ENCODE peak calls at places on chromosomes 12 and 14, in ten cellular contexts. E is uterus, P is lower leg skin, X is stomach, O is K562, D is A549, L is GM12891, B is HCT116, Q is endothelial cell of umbilical vein, M is IMR-90. T is an unnamed sample.

GRCh38 chr14:103692871-103693270 is 22.4 kb downstream of the XRCC3 start:
- DNase-seq in X (no peak), Q (no peak), D (no peak), B (no peak), L (no peak), P (no peak), M (no peak), O (no peak), E (peak), T (no peak)

GRCh38 chr12:98754095-98754494 is 109.0 kb downstream of the APAF1 start:
- DNase-seq in M (peak), D (peak), L (peak), B (no peak), X (no peak), P (no peak), Q (no peak), E (no peak), O (peak), T (peak)

GRCh38 chr14:101755591-101756324 is 5.8 kb upstream of the PPP2R5C start:
- DNase-seq in O (no peak), Q (no peak), X (no peak), L (no peak), B (no peak), E (no peak), D (no peak), M (no peak), P (peak), T (no peak)

GRCh38 chr12:42921741-42922511 is 332.4 kb upstream of the PRICKLE1 start:
- DNase-seq in L (no peak), P (no peak), D (no peak), M (peak), E (no peak), B (no peak), Q (peak), X (no peak), O (no peak), T (no peak)

GRCh38 chr12:109461049-109461845 is 15.9 kb downstream of the KCTD10 start:
- DNase-seq in L (no peak), O (peak), M (peak), Q (peak), B (no peak), X (no peak), D (no peak), P (no peak), E (no peak), T (peak)

GRCh38 chr12:53757095-53757770 is 5.5 kb upstream of the CISTR start:
- DNase-seq in P (peak), L (peak), M (peak), D (peak), E (peak), Q (peak), O (peak), B (peak), X (peak), T (peak)

GRCh38 chr14:101600336-101600890 is 39.1 kb downstream of the DIO3 start:
- DNase-seq in D (no peak), M (no peak), E (no peak), X (no peak), P (no peak), O (no peak), B (no peak), Q (no peak), L (no peak), T (no peak)

GRCh38 chr14:81990312-81990761 is 456.7 kb upstream of the SEL1L start:
- DNase-seq in P (peak), M (peak), E (peak), X (peak), L (peak), O (peak), Q (peak), D (peak), B (peak), T (no peak)

GRCh38 chr12:94994312-94994711 is 9.2 kb downstream of the NDUFA12 start:
- DNase-seq in D (peak), Q (no peak), M (peak), B (peak), O (no peak), L (no peak), P (no peak), E (no peak), X (no peak), T (peak)

GRCh38 chr12:45730842-45731336 is 1.4 kb downstream of the ARID2 start:
- DNase-seq in X (no peak), M (peak), O (no peak), P (no peak), L (no peak), B (no peak), E (no peak), D (no peak), Q (peak), T (no peak)

GRCh38 chr12:121217066-121217465 is 7.1 kb downstream of the P2RX4 start:
- DNase-seq in O (peak), E (no peak), D (no peak), L (no peak), P (no peak), B (no peak), X (no peak), M (no peak), Q (no peak), T (no peak)

GRCh38 chr14:105093426-105094192 is 28.4 kb upstream of the GPR132 start:
- DNase-seq in P (no peak), Q (peak), O (peak), B (peak), E (peak), D (peak), M (peak), X (peak), L (peak), T (peak)

GRCh38 chr14:57749267-57749666 is 116.6 kb downstream of the SLC35F4 start:
- DNase-seq in L (no peak), B (no peak), Q (no peak), D (no peak), P (no peak), O (no peak), X (no peak), M (no peak), E (no peak), T (no peak)

GRCh38 chr12:131860472-131861260 is 32.5 kb downstream of the MMP17 start:
- DNase-seq in D (peak), X (peak), B (peak), E (no peak), P (peak), Q (peak), M (peak), O (peak), L (no peak), T (peak)

GRCh38 chr12:100574262-100575074 is 984 bp downstream of the GAS2L3 start:
- DNase-seq in B (no peak), D (peak), O (no peak), P (no peak), L (no peak), M (no peak), E (no peak), Q (no peak), X (no peak), T (no peak)

GRCh38 chr12:121697093-121697698 is 15.4 kb upstream of the TMEM120B start:
- DNase-seq in B (peak), E (no peak), X (no peak), M (peak), O (peak), D (peak), P (no peak), Q (peak), L (peak), T (no peak)

GRCh38 chr12:106634206-106634605 is 51.4 kb downstream of the RFX4 start:
- DNase-seq in P (no peak), D (no peak), B (no peak), X (no peak), M (no peak), O (no peak), E (no peak), L (no peak), Q (no peak), T (no peak)

GRCh38 chr12:29164477-29165163 is 15.5 kb downstream of the FAR2 start:
- DNase-seq in X (no peak), L (peak), E (no peak), M (peak), P (no peak), B (no peak), O (peak), D (no peak), Q (peak), T (peak)

GRCh38 chr12:71216725-71217579 is 59.2 kb upstream of the TSPAN8 start:
- DNase-seq in B (peak), O (peak), D (peak), L (no peak), P (peak), X (peak), M (peak), E (no peak), Q (peak), T (no peak)

GRCh38 chr12:95739561-95740313 is 50.8 kb downstream of the NTN4 start:
- DNase-seq in O (no peak), P (peak), B (no peak), L (no peak), D (no peak), M (no peak), Q (no peak), E (peak), X (no peak), T (no peak)

GRCh38 chr12:45231515-45232145 is 15.7 kb downstream of the ANO6 start:
- DNase-seq in M (peak), O (no peak), P (no peak), L (no peak), X (no peak), D (no peak), Q (peak), B (no peak), E (no peak), T (no peak)

GRCh38 chr12:122860052-122860853 is 25.0 kb downstream of the HIP1R start:
- DNase-seq in D (peak), Q (peak), O (peak), L (peak), E (peak), X (peak), M (peak), P (peak), B (peak), T (peak)

GRCh38 chr14:77000340-77001235 is 27.9 kb downstream of the IRF2BPL start:
- DNase-seq in E (no peak), M (peak), L (no peak), P (no peak), D (no peak), X (peak), O (no peak), B (no peak), Q (peak), T (no peak)

GRCh38 chr12:113170457-113170856 is 14.8 kb downstream of the DDX54 start:
- DNase-seq in X (no peak), P (no peak), B (no peak), M (no peak), D (no peak), Q (no peak), O (no peak), E (no peak), L (no peak), T (no peak)

GRCh38 chr14:79605863-79606262 is 605.4 kb downstream of the DIO2 start:
- DNase-seq in P (no peak), X (no peak), E (no peak), M (no peak), L (no peak), O (no peak), Q (no peak), B (no peak), D (no peak), T (no peak)

GRCh38 chr14:52360831-52361230 is 46.7 kb downstream of the PTGER2 start:
- DNase-seq in D (no peak), P (no peak), E (no peak), L (no peak), O (no peak), M (no peak), X (peak), Q (no peak), B (no peak), T (no peak)

GRCh38 chr12:46983959-46984833 is 95.2 kb upstream of the PCED1B start:
- DNase-seq in E (no peak), L (peak), P (no peak), M (peak), O (peak), Q (peak), X (no peak), D (peak), B (peak), T (peak)

GRCh38 chr12:56260921-56261320 is 2.7 kb upstream of the ANKRD52 start:
- DNase-seq in M (no peak), L (no peak), P (no peak), O (no peak), E (no peak), X (no peak), D (no peak), B (no peak), Q (no peak), T (no peak)

GRCh38 chr12:51845451-51845850 is 3.1 kb downstream of the FIGNL2 start:
- DNase-seq in O (no peak), P (no peak), B (no peak), D (no peak), Q (no peak), M (no peak), E (no peak), X (no peak), L (no peak), T (no peak)

GRCh38 chr12:114936148-114937099 is 252.4 kb upstream of the TBX3 start:
- DNase-seq in X (no peak), O (no peak), B (no peak), D (no peak), Q (no peak), L (no peak), P (no peak), E (no peak), M (peak), T (peak)

GRCh38 chr12:110165540-110166159 is 41.5 kb downstream of the IFT81 start:
- DNase-seq in D (no peak), X (no peak), O (no peak), P (no peak), L (peak), Q (no peak), M (no peak), B (no peak), E (no peak), T (no peak)

GRCh38 chr14:70754989-70755388 is 54.3 kb downstream of the MAP3K9 start:
- DNase-seq in D (no peak), P (no peak), B (peak), X (peak), L (no peak), O (no peak), M (no peak), Q (no peak), E (no peak), T (peak)

GRCh38 chr12:130862161-130862560 is 9.7 kb upstream of the RAN start:
- DNase-seq in L (no peak), D (no peak), O (no peak), P (no peak), E (no peak), Q (no peak), X (no peak), M (no peak), B (no peak), T (no peak)

GRCh38 chr14:101365329-101366158 is 195.8 kb upstream of the DIO3 start:
- DNase-seq in Q (no peak), M (no peak), P (no peak), X (no peak), L (no peak), B (no peak), O (no peak), D (no peak), E (peak), T (no peak)

GRCh38 chr12:88145567-88146347 is 3.6 kb downstream of the TMTC3 start:
- DNase-seq in M (no peak), L (no peak), B (no peak), X (no peak), Q (no peak), D (no peak), P (no peak), E (no peak), O (no peak), T (no peak)

GRCh38 chr14:85342858-85343607 is 186.9 kb upstream of the FLRT2 start:
- DNase-seq in D (no peak), B (no peak), P (no peak), M (no peak), X (no peak), O (no peak), L (no peak), E (no peak), Q (peak), T (no peak)

GRCh38 chr14:65229431-65230286 is 127.3 kb upstream of the MAX start:
- DNase-seq in B (no peak), E (no peak), O (peak), Q (peak), M (no peak), X (peak), P (peak), L (peak), D (no peak), T (no peak)

GRCh38 chr12:51863921-51864700 is 15.6 kb upstream of the FIGNL2 start:
- DNase-seq in X (no peak), B (no peak), M (no peak), Q (no peak), L (no peak), D (no peak), E (no peak), O (no peak), P (no peak), T (no peak)

DNA sequence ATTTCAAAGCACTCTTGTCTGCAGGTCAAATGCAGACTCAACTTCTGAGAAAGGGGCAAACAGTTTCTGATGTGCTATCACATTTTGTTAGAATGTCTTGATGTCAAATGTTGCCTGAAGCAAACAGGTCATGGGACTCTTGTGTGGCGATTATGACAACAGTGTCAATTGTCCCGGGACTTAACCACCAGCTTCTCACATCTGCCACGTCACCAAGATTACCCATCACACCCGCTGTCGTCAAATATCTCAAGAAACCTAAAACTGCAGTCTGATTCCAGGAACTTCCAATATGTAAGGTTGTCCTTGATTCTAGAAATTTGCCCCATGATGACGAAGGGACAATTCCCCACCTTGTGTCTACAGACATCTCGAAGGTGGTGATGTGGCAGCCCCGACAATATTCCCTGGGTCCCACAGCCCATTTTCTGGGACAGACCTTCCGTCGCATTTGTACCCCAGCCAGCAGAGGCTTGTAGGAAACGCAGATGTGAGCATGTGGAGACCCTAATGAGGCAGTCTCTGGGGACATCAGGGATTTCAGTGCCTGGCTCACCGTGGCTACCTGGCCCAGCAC is 21.3 kb downstream of the LRTM2 start:
- DNase-seq in E (no peak), X (no peak), M (no peak), Q (no peak), O (no peak), P (no peak), D (no peak), L (no peak), B (no peak), T (no peak)
- TF ChIP-seq POLR2A in E (no peak), X (no peak), M (no peak), Q (no peak), O (no peak), P (no peak), D (no peak), L (no peak), B (no peak), T (no peak)

GRCh38 chr14:54230645-54231044 is 166.2 kb upstream of the CDKN3 start:
- DNase-seq in E (no peak), D (no peak), X (no peak), Q (no peak), B (no peak), O (no peak), L (no peak), M (no peak), P (no peak), T (no peak)
- TF ChIP-seq POLR2A in E (no peak), D (no peak), X (no peak), Q (no peak), B (no peak), O (no peak), L (no peak), M (no peak), P (no peak), T (no peak)

DNA sequence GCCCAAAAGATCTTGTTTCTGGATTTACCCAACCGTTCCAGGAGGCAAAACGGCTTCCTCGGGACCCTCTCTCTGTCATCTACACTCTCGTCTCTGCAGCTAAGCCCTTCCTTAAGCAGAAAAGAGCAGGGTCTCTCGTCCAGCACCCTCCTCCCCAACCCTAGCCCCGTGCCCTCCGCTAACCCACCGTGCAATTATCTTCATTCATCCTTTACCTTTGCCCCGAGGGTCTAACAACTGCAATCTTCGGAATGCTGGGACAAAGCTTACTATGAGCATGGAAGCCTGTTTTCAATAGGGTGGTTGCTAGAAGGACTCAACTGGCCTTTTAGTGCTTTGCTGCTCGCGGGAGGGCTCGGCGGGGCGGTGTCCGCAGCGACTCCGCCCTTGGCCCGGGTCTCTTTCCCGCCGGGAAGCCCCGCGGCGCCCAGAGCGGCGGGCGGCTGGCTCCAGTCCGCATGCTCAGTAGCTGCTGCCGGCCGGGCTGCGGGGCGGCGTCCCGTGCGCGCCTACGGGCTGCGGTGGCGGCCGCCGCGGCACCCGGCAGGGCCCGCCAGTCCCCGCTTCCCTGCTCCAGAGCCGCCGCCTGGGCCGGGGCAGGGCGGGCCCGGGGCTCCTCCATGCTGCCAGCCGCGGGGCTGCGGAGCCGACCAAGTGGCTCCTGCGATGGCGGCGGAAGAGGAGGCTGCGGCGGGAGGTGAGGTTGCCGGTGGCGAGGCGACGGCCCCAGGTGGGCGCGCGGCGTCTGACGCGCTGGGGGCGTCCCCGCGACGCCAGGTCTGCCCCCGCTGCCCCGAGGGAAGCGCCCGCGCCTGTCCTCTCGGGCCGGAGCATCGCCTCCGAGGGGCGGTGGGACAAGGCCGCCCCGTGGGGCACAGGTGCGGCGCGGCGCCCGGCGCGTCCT is at the start of gene BMAL2:
- DNase-seq in E (peak), O (peak), Q (peak), L (peak), P (no peak), B (no peak), X (peak), D (peak), M (peak), T (peak)
- TF ChIP-seq POLR2A in E (no peak), O (no peak), Q (peak), L (no peak), P (no peak), B (peak), X (no peak), D (peak), M (peak), T (peak)

DNA sequence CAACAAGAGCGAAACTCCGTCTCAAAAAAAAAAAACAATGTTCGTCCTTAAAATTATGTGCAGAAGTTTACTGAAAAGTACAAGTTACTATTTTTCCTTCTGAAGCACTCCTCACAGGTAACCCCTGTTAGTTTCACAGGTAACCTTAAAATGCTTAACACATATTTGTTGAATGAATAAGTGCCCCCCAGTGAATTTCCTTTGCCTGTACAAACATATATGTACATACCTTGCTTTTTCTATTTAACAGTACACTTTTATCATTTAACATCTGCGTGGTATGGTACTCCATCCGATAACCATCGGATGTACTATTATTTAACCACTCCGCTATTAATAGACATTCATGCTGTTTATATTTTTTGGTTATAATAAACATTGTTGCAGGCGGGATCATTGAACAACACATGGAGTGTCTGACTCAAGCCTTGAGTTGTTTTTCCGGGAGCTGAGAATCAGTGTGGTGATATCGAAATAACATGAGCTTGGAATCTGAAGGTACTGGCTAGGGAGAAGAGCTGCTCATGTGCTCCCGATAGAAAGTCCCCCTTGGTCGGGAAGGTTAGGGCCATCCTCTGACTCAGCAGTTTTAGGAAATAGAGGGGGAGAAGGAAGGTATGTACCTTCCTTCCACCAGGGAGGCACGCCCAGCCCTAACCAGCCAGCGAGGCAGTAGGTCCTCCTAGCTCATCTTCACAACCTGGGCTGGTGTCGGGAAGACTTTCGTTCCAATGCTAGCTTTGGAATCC is 1.6 kb upstream of the RAB35 start:
- DNase-seq in L (no peak), D (peak), M (peak), P (no peak), O (peak), E (no peak), X (no peak), Q (peak), B (no peak), T (no peak)
- TF ChIP-seq POLR2A in L (no peak), D (no peak), M (no peak), P (no peak), O (no peak), E (no peak), X (no peak), Q (no peak), B (no peak), T (no peak)

T was measured in H54.